ENCODE peak calls at places on chromosomes 2 and 18, in seven cellular contexts. One of them, this sample, is unnamed.

GRCh38 chr18:69528439-69528838 is 127.8 kb downstream of the DOK6 start:
- DNase-seq in stimulated activated CD8-positive, alpha-beta memory T cell treated with anti-CD3 and anti-CD28 coated beads, Interleukin-15, amount 100 ng/mL, for 24 hours: no peak
- DNase-seq in hypothalamus: no peak
- DNase-seq in tibial nerve: no peak
- DNase-seq in H4: peak
- DNase-seq in activated T-cell treated with anti-CD3 and anti-CD28 coated beads, Interleukin-2, amount 50 U/mL, for 72 hours: no peak
- DNase-seq in neuronal stem cell: no peak
- DNase-seq in this sample: no peak

GRCh38 chr18:48815182-48815520 is 135.6 kb downstream of the SMAD7 start:
- DNase-seq in stimulated activated CD8-positive, alpha-beta memory T cell treated with anti-CD3 and anti-CD28 coated beads, Interleukin-15, amount 100 ng/mL, for 24 hours: no peak
- DNase-seq in hypothalamus: no peak
- DNase-seq in tibial nerve: no peak
- DNase-seq in H4: no peak
- DNase-seq in activated T-cell treated with anti-CD3 and anti-CD28 coated beads, Interleukin-2, amount 50 U/mL, for 72 hours: no peak
- DNase-seq in neuronal stem cell: no peak
- DNase-seq in this sample: no peak

GRCh38 chr2:230346921-230347533 is 20.0 kb downstream of the SP140L start:
- DNase-seq in stimulated activated CD8-positive, alpha-beta memory T cell treated with anti-CD3 and anti-CD28 coated beads, Interleukin-15, amount 100 ng/mL, for 24 hours: no peak
- DNase-seq in hypothalamus: no peak
- DNase-seq in tibial nerve: no peak
- DNase-seq in H4: no peak
- DNase-seq in activated T-cell treated with anti-CD3 and anti-CD28 coated beads, Interleukin-2, amount 50 U/mL, for 72 hours: peak
- DNase-seq in neuronal stem cell: no peak
- DNase-seq in this sample: no peak

GRCh38 chr2:128314348-128315121 is 4.1 kb downstream of the HS6ST1 start:
- DNase-seq in stimulated activated CD8-positive, alpha-beta memory T cell treated with anti-CD3 and anti-CD28 coated beads, Interleukin-15, amount 100 ng/mL, for 24 hours: no peak
- DNase-seq in hypothalamus: no peak
- DNase-seq in tibial nerve: no peak
- DNase-seq in H4: peak
- DNase-seq in activated T-cell treated with anti-CD3 and anti-CD28 coated beads, Interleukin-2, amount 50 U/mL, for 72 hours: no peak
- DNase-seq in neuronal stem cell: no peak
- DNase-seq in this sample: no peak

GRCh38 chr2:214730248-214730647 is 79.2 kb downstream of the BARD1 start:
- DNase-seq in stimulated activated CD8-positive, alpha-beta memory T cell treated with anti-CD3 and anti-CD28 coated beads, Interleukin-15, amount 100 ng/mL, for 24 hours: no peak
- DNase-seq in hypothalamus: no peak
- DNase-seq in tibial nerve: no peak
- DNase-seq in H4: no peak
- DNase-seq in activated T-cell treated with anti-CD3 and anti-CD28 coated beads, Interleukin-2, amount 50 U/mL, for 72 hours: no peak
- DNase-seq in neuronal stem cell: no peak
- DNase-seq in this sample: no peak

GRCh38 chr2:205746408-205746785 is 64.1 kb downstream of the NRP2 start:
- DNase-seq in stimulated activated CD8-positive, alpha-beta memory T cell treated with anti-CD3 and anti-CD28 coated beads, Interleukin-15, amount 100 ng/mL, for 24 hours: no peak
- DNase-seq in hypothalamus: no peak
- DNase-seq in tibial nerve: no peak
- DNase-seq in H4: no peak
- DNase-seq in activated T-cell treated with anti-CD3 and anti-CD28 coated beads, Interleukin-2, amount 50 U/mL, for 72 hours: no peak
- DNase-seq in neuronal stem cell: no peak
- DNase-seq in this sample: no peak

GRCh38 chr2:241841181-241842066 is 17.3 kb downstream of the PDCD1 start:
- DNase-seq in stimulated activated CD8-positive, alpha-beta memory T cell treated with anti-CD3 and anti-CD28 coated beads, Interleukin-15, amount 100 ng/mL, for 24 hours: no peak
- DNase-seq in hypothalamus: no peak
- DNase-seq in tibial nerve: no peak
- DNase-seq in H4: no peak
- DNase-seq in activated T-cell treated with anti-CD3 and anti-CD28 coated beads, Interleukin-2, amount 50 U/mL, for 72 hours: no peak
- DNase-seq in neuronal stem cell: no peak
- DNase-seq in this sample: no peak

GRCh38 chr2:176554107-176555048 is 285.1 kb downstream of the MTX2 start:
- DNase-seq in stimulated activated CD8-positive, alpha-beta memory T cell treated with anti-CD3 and anti-CD28 coated beads, Interleukin-15, amount 100 ng/mL, for 24 hours: no peak
- DNase-seq in hypothalamus: no peak
- DNase-seq in tibial nerve: peak
- DNase-seq in H4: peak
- DNase-seq in activated T-cell treated with anti-CD3 and anti-CD28 coated beads, Interleukin-2, amount 50 U/mL, for 72 hours: peak
- DNase-seq in neuronal stem cell: peak
- DNase-seq in this sample: peak

GRCh38 chr18:48135436-48135966 is 205.0 kb upstream of the SMAD2 start:
- DNase-seq in stimulated activated CD8-positive, alpha-beta memory T cell treated with anti-CD3 and anti-CD28 coated beads, Interleukin-15, amount 100 ng/mL, for 24 hours: no peak
- DNase-seq in hypothalamus: no peak
- DNase-seq in tibial nerve: no peak
- DNase-seq in H4: no peak
- DNase-seq in activated T-cell treated with anti-CD3 and anti-CD28 coated beads, Interleukin-2, amount 50 U/mL, for 72 hours: no peak
- DNase-seq in neuronal stem cell: no peak
- DNase-seq in this sample: no peak

GRCh38 chr2:212546669-212547068 is 8.1 kb upstream of the ERBB4 start:
- DNase-seq in stimulated activated CD8-positive, alpha-beta memory T cell treated with anti-CD3 and anti-CD28 coated beads, Interleukin-15, amount 100 ng/mL, for 24 hours: no peak
- DNase-seq in hypothalamus: no peak
- DNase-seq in tibial nerve: no peak
- DNase-seq in H4: no peak
- DNase-seq in activated T-cell treated with anti-CD3 and anti-CD28 coated beads, Interleukin-2, amount 50 U/mL, for 72 hours: no peak
- DNase-seq in neuronal stem cell: no peak
- DNase-seq in this sample: no peak

GRCh38 chr2:61905372-61906186 is at the start of gene COMMD1:
- DNase-seq in stimulated activated CD8-positive, alpha-beta memory T cell treated with anti-CD3 and anti-CD28 coated beads, Interleukin-15, amount 100 ng/mL, for 24 hours: peak
- DNase-seq in hypothalamus: peak
- DNase-seq in tibial nerve: peak
- DNase-seq in H4: peak
- DNase-seq in activated T-cell treated with anti-CD3 and anti-CD28 coated beads, Interleukin-2, amount 50 U/mL, for 72 hours: peak
- DNase-seq in neuronal stem cell: peak
- DNase-seq in this sample: peak

GRCh38 chr2:16253291-16253690 is 312.9 kb downstream of the MYCN start:
- DNase-seq in stimulated activated CD8-positive, alpha-beta memory T cell treated with anti-CD3 and anti-CD28 coated beads, Interleukin-15, amount 100 ng/mL, for 24 hours: no peak
- DNase-seq in hypothalamus: no peak
- DNase-seq in tibial nerve: no peak
- DNase-seq in H4: no peak
- DNase-seq in activated T-cell treated with anti-CD3 and anti-CD28 coated beads, Interleukin-2, amount 50 U/mL, for 72 hours: no peak
- DNase-seq in neuronal stem cell: no peak
- DNase-seq in this sample: no peak